ENCODE peak calls at places on chromosomes 7 and 10, in four cellular contexts. R is tibial nerve, T is right lobe of liver, N is A549. Q is an unnamed sample. For H3K4me1, the result is how much of the 10 kb centered on the place peaks cover.

GRCh38 chr7:542131-542934 is 22.7 kb upstream of the PDGFA start:
- DNase-seq in R (no peak), T (no peak), N (no peak), Q (no peak)

GRCh38 chr10:43308986-43309385 is 42.1 kb upstream of the RASGEF1A start:
- DNase-seq in R (peak), T (peak), N (no peak), Q (peak)

GRCh38 chr7:80231719-80232118 is 97.1 kb downstream of the GNAI1 start:
- DNase-seq in R (no peak), T (no peak), N (no peak), Q (no peak)

GRCh38 chr10:79260803-79261740 is 86.2 kb upstream of the PPIF start:
- DNase-seq in R (no peak), T (no peak), N (no peak), Q (no peak)

GRCh38 chr10:34339816-34340553 is 475.1 kb downstream of the PARD3 start:
- DNase-seq in R (no peak), T (no peak), N (no peak), Q (no peak)

GRCh38 chr10:34689053-34689452 is 126.0 kb downstream of the PARD3 start:
- DNase-seq in R (no peak), T (no peak), N (no peak), Q (no peak)

GRCh38 chr10:97724341-97724941 is 10.9 kb downstream of the MARVELD1 start:
- DNase-seq in R (no peak), T (peak), N (no peak), Q (no peak)

GRCh38 chr7:130208511-130208910 is 851 bp downstream of the SSMEM1 start:
- DNase-seq in R (no peak), T (no peak), N (no peak), Q (no peak)

GRCh38 chr10:91034494-91035157 is 113.7 kb upstream of the ANKRD1 start:
- DNase-seq in R (peak), T (peak), N (no peak), Q (peak)

GRCh38 chr7:27693794-27694193 is 31.1 kb upstream of the HIBADH start:
- DNase-seq in R (peak), T (no peak), N (no peak), Q (peak)

GRCh38 chr7:97771576-97771975 is 39.7 kb downstream of the TAC1 start:
- DNase-seq in R (no peak), T (no peak), N (no peak), Q (no peak)

GRCh38 chr10:15313844-15314243 is 57.2 kb downstream of the FAM171A1 start:
- DNase-seq in R (no peak), T (no peak), N (no peak), Q (peak)

GRCh38 chr10:81096558-81096957 is 558.9 kb downstream of the SH2D4B start:
- DNase-seq in R (no peak), T (no peak), N (no peak), Q (no peak)

GRCh38 chr10:77959384-77959783 is 32.8 kb upstream of the DLG5 start:
- DNase-seq in R (no peak), T (no peak), N (no peak), Q (no peak)

GRCh38 chr7:158252837-158253669 is 334.6 kb downstream of the PTPRN2 start:
- DNase-seq in R (no peak), T (no peak), N (no peak), Q (no peak)

GRCh38 chr7:47634273-47634672 is 52.4 kb upstream of the TNS3 start:
- DNase-seq in R (no peak), T (no peak), N (no peak), Q (no peak)

DNA sequence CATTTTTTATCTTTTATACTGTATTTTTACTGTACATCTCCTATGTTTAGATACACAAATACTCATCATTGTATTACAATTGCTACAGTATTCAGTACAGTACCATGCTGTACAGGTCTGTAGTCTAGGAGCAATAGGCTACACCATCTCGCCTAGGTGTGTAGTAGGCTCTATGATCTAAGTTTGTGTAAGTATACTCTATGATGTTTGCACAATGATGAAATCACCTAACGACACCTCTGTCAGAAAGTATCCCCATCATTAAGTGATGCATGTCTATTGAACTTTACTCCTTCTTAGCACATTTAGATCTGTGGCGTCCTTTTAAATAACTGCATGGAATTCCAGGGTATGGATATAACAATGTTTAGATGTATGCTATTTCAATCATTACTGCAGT is 112.0 kb downstream of the SNX10 start:
- DNase-seq in R (no peak), T (no peak), N (no peak), Q (no peak)
- TF ChIP-seq POLR2A in R (no peak), T (no peak), N (no peak), Q (no peak)

GRCh38 chr10:110352930-110353243 is 48.2 kb upstream of the SMNDC1 start:
- DNase-seq in R (no peak), T (no peak), N (no peak), Q (no peak)
- H3K4me3 ChIP-seq in R (no peak), T (no peak), N (no peak), Q (no peak)

DNA sequence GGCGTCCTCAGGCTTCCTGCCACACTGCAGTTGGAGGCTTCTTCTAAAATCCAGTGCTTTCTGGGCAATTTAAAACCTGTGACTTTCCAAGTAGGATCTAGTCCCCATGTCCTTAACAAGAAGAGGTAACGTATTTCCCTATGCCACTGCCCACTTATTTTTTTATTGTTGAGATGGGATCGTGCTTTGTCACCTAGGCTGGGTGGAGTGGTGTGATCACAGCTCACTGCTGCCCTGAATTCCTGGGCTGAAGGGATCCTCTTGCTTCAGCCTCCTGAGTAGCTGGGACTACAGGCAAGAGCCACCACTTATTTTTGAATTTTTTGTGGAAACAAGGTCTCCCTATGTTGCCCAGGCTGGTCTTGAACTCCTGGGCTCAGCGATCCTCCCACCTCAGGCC is 63.4 kb downstream of the DAGLB start:
- DNase-seq in R (no peak), T (no peak), N (no peak), Q (no peak)
- H3K4me1 ChIP-seq in R (half or more), T (under half), N (half or more), Q (half or more)

GRCh38 chr7:150370612-150371071 is 2.0 kb downstream of the REPIN1 start:
- DNase-seq in R (no peak), T (no peak), N (no peak), Q (peak)
- TF ChIP-seq POLR2A in R (no peak), T (no peak), N (no peak), Q (no peak)

GRCh38 chr7:142855756-142856564 is 1.1 kb downstream of the EPHB6 start:
- DNase-seq in R (peak), T (peak), N (no peak), Q (peak)
- H3K4me3 ChIP-seq in R (peak), T (peak), N (no peak), Q (no peak)

GRCh38 chr10:22322663-22323160 is 1.8 kb downstream of the BMI1 start:
- DNase-seq in R (no peak), T (no peak), N (no peak), Q (no peak)
- H3K4me1 ChIP-seq in R (under half), T (under half), N (under half), Q (half or more)

GRCh38 chr10:19815036-19815435 is 1.2 kb upstream of the PLXDC2 start:
- DNase-seq in R (no peak), T (no peak), N (no peak), Q (no peak)
- TF ChIP-seq POLR2A in R (no peak), T (no peak), N (no peak), Q (no peak)

GRCh38 chr10:122564980-122565379 is 4.4 kb downstream of the DMBT1 start:
- DNase-seq in R (no peak), T (no peak), N (no peak), Q (no peak)

GRCh38 chr10:122559228-122559627 is 1.3 kb upstream of the DMBT1 start:
- DNase-seq in R (no peak), T (no peak), N (no peak), Q (no peak)

GRCh38 chr10:122561212-122561611 is 658 bp downstream of the DMBT1 start:
- DNase-seq in R (no peak), T (no peak), N (no peak), Q (no peak)

GRCh38 chr10:122560279-122560804 is at the start of gene DMBT1:
- DNase-seq in R (no peak), T (no peak), N (no peak), Q (no peak)

DNA sequence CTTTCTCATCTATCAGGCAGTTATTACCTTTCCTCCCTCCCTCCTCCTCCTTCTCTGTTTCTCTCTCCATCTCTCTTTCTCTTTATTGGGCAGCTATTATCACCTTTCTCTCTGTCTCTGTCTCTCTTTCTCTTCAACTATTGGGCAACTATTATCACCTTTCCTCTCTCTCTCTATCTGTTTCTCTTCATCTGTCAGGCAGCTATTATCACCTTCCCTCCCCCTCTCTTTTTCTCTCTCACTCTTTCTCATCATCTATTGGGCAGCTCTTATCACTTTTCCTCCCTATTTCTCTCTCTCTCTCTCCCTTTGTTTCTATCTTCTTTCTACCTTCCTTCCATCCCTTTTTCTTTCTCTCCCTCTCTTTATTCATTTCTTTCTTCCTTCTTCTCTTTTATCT is 1.2 kb downstream of the DMBT1 start:
- DNase-seq in R (no peak), T (no peak), N (no peak), Q (no peak)
- H3K4me3 ChIP-seq in R (no peak), T (no peak), N (no peak), Q (no peak)

DNA sequence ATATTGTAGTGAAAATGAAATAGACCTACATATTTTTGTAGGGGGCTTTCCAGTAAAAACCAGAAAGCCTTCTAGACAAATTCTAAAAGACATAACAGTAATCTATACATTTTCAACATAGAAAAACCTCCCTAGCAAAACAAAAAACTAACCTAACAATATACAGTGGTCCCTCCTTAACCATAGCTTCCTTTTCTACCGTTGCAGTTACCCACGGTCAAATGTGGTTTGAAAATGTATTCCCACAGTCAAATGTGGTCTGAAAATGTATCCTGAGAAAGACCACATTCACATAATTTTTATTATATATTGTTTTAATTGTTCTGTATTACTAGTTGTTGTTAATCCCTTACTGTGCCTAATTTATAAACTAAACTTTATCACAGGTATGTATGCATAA is 6.4 kb downstream of the PSAP start:
- DNase-seq in R (no peak), T (no peak), N (no peak), Q (no peak)
- H3K4me1 ChIP-seq in R (under half), T (under half), N (half or more), Q (half or more)

GRCh38 chr10:103842605-103843004 is 12.8 kb downstream of the SH3PXD2A start:
- DNase-seq in R (no peak), T (no peak), N (no peak), Q (no peak)

GRCh38 chr10:103841519-103841918 is 13.9 kb downstream of the SH3PXD2A start:
- DNase-seq in R (no peak), T (no peak), N (no peak), Q (no peak)

GRCh38 chr10:103845983-103846382 is 9.4 kb downstream of the SH3PXD2A start:
- DNase-seq in R (no peak), T (no peak), N (no peak), Q (peak)

GRCh38 chr10:103843045-103843444 is 12.3 kb downstream of the SH3PXD2A start:
- DNase-seq in R (no peak), T (no peak), N (no peak), Q (no peak)

GRCh38 chr10:103843854-103844567 is 11.4 kb downstream of the SH3PXD2A start:
- DNase-seq in R (no peak), T (no peak), N (no peak), Q (no peak)
- TF ChIP-seq POLR2A in R (no peak), T (no peak), N (no peak), Q (no peak)